ENCODE peak calls at places on chromosomes 13 and 19, in ten cellular contexts. A is HFF-Myc, Q is dorsolateral prefrontal cortex, T is AG10803, W is OCI-LY7, G is cardiac muscle cell, Y is IMR-90, K is testis, V is ascending aorta, C is A549. L is an unnamed sample.

GRCh38 chr13:29131881-29132668 is 311.9 kb downstream of the MTUS2 start:
- DNase-seq in T (no peak), Q (no peak), G (no peak), A (no peak), W (no peak), V (no peak), K (no peak), C (no peak), Y (no peak), L (no peak)

GRCh38 chr19:30307191-30307974 is 64.8 kb upstream of the ZNF536 start:
- DNase-seq in G (no peak), T (peak), Q (no peak), C (no peak), K (no peak), Y (no peak), V (no peak), W (no peak), A (no peak), L (no peak)

GRCh38 chr19:38877781-38878574 is at the start of gene RINL:
- DNase-seq in W (peak), T (no peak), C (no peak), Q (no peak), K (no peak), A (no peak), G (no peak), Y (no peak), V (no peak), L (peak)

GRCh38 chr13:59960683-59961082 is 203.0 kb downstream of the DIAPH3 start:
- DNase-seq in C (no peak), V (no peak), K (no peak), T (no peak), A (no peak), Q (no peak), Y (no peak), G (no peak), W (no peak), L (no peak)

GRCh38 chr19:55345101-55345817 is 5.6 kb downstream of the KMT5C start:
- DNase-seq in A (no peak), Q (no peak), G (no peak), K (no peak), Y (no peak), W (no peak), T (no peak), C (no peak), V (no peak), L (no peak)

GRCh38 chr19:38383184-38383583 is 4.7 kb downstream of the GGN start:
- DNase-seq in V (no peak), W (no peak), G (no peak), Q (no peak), K (no peak), T (no peak), A (no peak), C (no peak), Y (no peak), L (no peak)

GRCh38 chr19:8095354-8095886 is 42.9 kb downstream of the CCL25 start:
- DNase-seq in C (no peak), K (no peak), W (no peak), G (no peak), T (no peak), A (no peak), Q (no peak), V (no peak), Y (no peak), L (no peak)

GRCh38 chr13:40692946-40693345 is 26.5 kb upstream of the FOXO1 start:
- DNase-seq in T (no peak), V (no peak), C (no peak), W (no peak), G (peak), A (no peak), Q (no peak), Y (no peak), K (no peak), L (no peak)

GRCh38 chr19:11127905-11128304 is 27.7 kb downstream of the SPC24 start:
- DNase-seq in C (no peak), Q (no peak), T (no peak), Y (no peak), A (no peak), K (no peak), G (no peak), V (no peak), W (no peak), L (no peak)

GRCh38 chr13:41577437-41577836 is 120.1 kb downstream of the RGCC start:
- DNase-seq in Y (peak), K (no peak), A (no peak), G (peak), V (peak), Q (no peak), W (no peak), C (no peak), T (peak), L (no peak)

GRCh38 chr13:44912617-44913016 is 76.7 kb downstream of the NUFIP1 start:
- DNase-seq in W (no peak), C (no peak), K (no peak), Y (no peak), G (no peak), Q (no peak), V (no peak), A (no peak), T (no peak), L (no peak)

GRCh38 chr13:46354143-46355087 is 32.6 kb downstream of the RUBCNL start:
- DNase-seq in G (peak), K (no peak), Q (no peak), V (no peak), T (peak), C (peak), Y (peak), A (peak), W (no peak), L (peak)

GRCh38 chr19:2678043-2678671 is 24.3 kb downstream of the GNG7 start:
- DNase-seq in V (no peak), K (no peak), Y (no peak), C (no peak), T (no peak), A (no peak), Q (no peak), G (no peak), W (peak), L (no peak)

GRCh38 chr19:58274771-58275199 is 4.0 kb upstream of the ZNF8 start:
- DNase-seq in V (no peak), T (no peak), G (no peak), K (no peak), Y (peak), C (no peak), Q (no peak), W (no peak), A (no peak), L (no peak)

GRCh38 chr13:108827637-108828036 is 198.2 kb downstream of the MYO16 start:
- DNase-seq in A (no peak), G (no peak), K (no peak), Y (no peak), C (no peak), Q (no peak), W (no peak), T (no peak), V (no peak), L (no peak)

GRCh38 chr13:106566682-106567420 is 1.1 kb downstream of the ARGLU1 start:
- DNase-seq in G (peak), Q (peak), C (peak), T (peak), V (peak), K (peak), A (peak), Y (peak), W (peak), L (peak)

GRCh38 chr13:29465741-29466293 is 129.7 kb downstream of the SLC7A1 start:
- DNase-seq in Y (peak), W (no peak), T (peak), V (peak), Q (no peak), K (peak), G (peak), C (no peak), A (peak), L (no peak)

GRCh38 chr13:91174886-91175501 is 172.5 kb upstream of the MIR17HG start:
- DNase-seq in T (no peak), C (no peak), Y (no peak), W (no peak), Q (no peak), G (peak), A (no peak), K (no peak), V (no peak), L (no peak)

GRCh38 chr19:6806488-6806887 is 34.0 kb downstream of the VAV1 start:
- DNase-seq in G (no peak), C (no peak), V (no peak), Y (no peak), K (peak), A (no peak), T (no peak), Q (no peak), W (no peak), L (no peak)

GRCh38 chr13:110245421-110245899 is 61.5 kb downstream of the COL4A1 start:
- DNase-seq in G (peak), C (no peak), V (no peak), A (no peak), Q (no peak), W (no peak), Y (peak), T (peak), K (no peak), L (no peak)

GRCh38 chr13:19185865-19186645 is 4.4 kb upstream of the TUBA3C start:
- DNase-seq in A (no peak), Y (no peak), V (no peak), T (no peak), Q (no peak), C (no peak), K (peak), W (no peak), G (no peak), L (no peak)

GRCh38 chr13:74573654-74574053 is 439.4 kb upstream of the KLF12 start:
- DNase-seq in W (no peak), Y (no peak), G (peak), C (no peak), T (no peak), Q (no peak), V (no peak), K (peak), A (no peak), L (no peak)

GRCh38 chr19:40424637-40425449 is 949 bp downstream of the SERTAD1 start:
- DNase-seq in V (no peak), C (no peak), K (peak), T (peak), W (no peak), Y (peak), G (peak), A (no peak), Q (no peak), L (no peak)

GRCh38 chr13:26658491-26658890 is 101.0 kb downstream of the WASF3 start:
- DNase-seq in Q (no peak), K (no peak), V (no peak), A (no peak), C (no peak), T (no peak), G (no peak), W (no peak), Y (no peak), L (no peak)

GRCh38 chr13:74203576-74203975 is 69.4 kb upstream of the KLF12 start:
- DNase-seq in C (no peak), Y (peak), G (no peak), W (no peak), T (peak), K (no peak), Q (no peak), A (no peak), V (no peak), L (no peak)

GRCh38 chr19:40646564-40647254 is 43.7 kb downstream of the NUMBL start:
- DNase-seq in V (no peak), C (no peak), A (no peak), Q (no peak), K (no peak), W (no peak), G (no peak), Y (peak), T (peak), L (no peak)

GRCh38 chr19:46015080-46015960 is 7.5 kb downstream of the PGLYRP1 start:
- DNase-seq in K (peak), V (no peak), G (peak), T (peak), Q (no peak), C (peak), Y (no peak), A (no peak), W (peak), L (peak)

GRCh38 chr19:40921005-40921897 is 39.2 kb upstream of the CYP2A7 start:
- DNase-seq in V (no peak), W (no peak), G (peak), Y (no peak), C (peak), T (no peak), A (no peak), K (peak), Q (no peak), L (no peak)

GRCh38 chr13:26062853-26063444 is 11.1 kb upstream of the SHISA2 start:
- DNase-seq in T (peak), G (peak), A (peak), K (peak), Q (no peak), W (peak), C (no peak), V (no peak), Y (peak), L (peak)

DNA sequence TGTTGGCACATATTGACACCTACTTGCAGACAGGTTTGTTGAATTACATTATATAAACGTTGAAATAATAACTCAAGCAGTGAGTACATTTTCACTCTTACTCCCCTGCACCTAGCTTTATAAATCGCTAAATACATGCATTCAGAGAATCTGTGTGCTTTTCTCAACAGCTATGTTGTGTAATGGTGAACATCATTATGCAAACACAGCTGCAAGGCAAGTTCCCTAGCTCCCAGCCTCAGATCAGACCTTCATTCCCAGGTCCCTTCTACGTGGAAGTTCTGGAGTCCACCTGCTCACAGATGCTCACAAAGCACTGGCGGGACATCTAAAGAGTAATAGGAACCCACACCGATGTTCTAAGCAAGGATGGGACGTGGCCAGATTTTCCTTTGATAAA is 86.8 kb upstream of the PEG3 start:
- DNase-seq in T (no peak), V (no peak), K (no peak), G (no peak), Q (no peak), C (no peak), Y (no peak), W (no peak), A (no peak), L (no peak)
- H3K4me3 ChIP-seq in T (no peak), V (no peak), K (no peak), G (no peak), Q (no peak), C (no peak), Y (no peak), W (no peak), A (no peak), L (no peak)

DNA sequence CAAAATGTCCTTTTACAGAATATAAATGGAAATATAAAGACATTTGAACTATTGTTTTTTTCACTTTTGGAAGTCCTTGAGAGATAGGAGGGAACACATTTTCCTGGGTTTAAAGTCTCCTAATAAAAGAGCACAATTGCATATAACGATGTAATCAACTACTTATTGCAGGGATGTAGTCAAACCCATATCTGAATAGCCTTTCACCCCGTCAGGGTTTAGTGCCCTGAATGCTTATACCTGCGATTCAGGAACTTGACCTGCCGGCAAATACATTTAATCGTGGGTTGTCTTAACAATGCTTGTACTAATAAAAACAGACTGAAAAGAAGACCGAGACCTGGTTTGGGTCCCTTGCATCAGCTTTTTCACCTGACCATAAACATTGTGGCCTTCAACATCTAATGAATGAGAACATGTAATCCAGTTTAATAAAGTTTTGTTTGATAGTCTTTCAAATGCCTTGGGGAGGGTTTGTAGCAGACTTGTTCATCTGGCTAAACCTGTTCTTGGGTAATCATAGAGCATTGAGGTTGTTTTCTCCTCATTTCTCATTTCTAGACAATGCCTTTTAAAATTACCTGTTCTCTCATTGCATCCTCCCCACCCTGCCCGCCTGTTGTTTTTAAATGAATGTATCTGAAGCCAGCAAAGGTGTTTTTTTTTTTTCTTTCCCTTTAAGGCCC is 7.0 kb downstream of the KLF5 start:
- DNase-seq in Q (no peak), A (no peak), K (no peak), T (no peak), Y (no peak), W (no peak), V (no peak), C (no peak), G (no peak), L (no peak)
- H3K4me3 ChIP-seq in Q (no peak), A (no peak), K (no peak), T (no peak), Y (no peak), W (no peak), V (no peak), C (peak), G (no peak), L (no peak)

GRCh38 chr13:94860981-94861407 is 148.6 kb upstream of the SOX21 start:
- DNase-seq in T (peak), V (no peak), W (no peak), K (no peak), G (peak), Y (peak), C (no peak), A (no peak), Q (no peak), L (no peak)
- H3K4me3 ChIP-seq in T (peak), V (peak), W (peak), K (no peak), G (no peak), Y (peak), C (no peak), A (peak), Q (peak), L (peak)

DNA sequence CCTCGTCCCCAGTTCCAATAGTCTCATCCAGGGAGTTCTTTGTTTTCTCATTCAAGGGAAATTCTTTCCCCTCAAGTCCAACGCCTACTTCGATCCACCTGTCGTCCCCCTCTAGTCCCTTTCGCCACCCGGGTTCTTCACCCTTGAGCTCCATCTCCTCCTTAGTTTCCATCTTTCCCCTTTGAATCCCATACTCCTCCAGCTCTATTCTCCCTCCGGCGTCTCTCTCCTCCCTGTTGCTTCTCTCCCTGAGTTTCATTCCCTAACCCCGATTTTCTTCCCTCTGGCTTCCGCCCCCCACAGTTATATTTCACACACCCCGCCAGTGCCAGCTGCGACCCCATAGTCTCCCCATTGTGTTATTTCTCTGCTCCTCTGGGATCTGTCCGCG is 628 bp upstream of the SLC17A7 start:
- DNase-seq in V (no peak), C (no peak), W (no peak), T (no peak), Q (no peak), A (no peak), K (no peak), G (no peak), Y (no peak), L (no peak)
- H3K4me3 ChIP-seq in V (no peak), C (peak), W (no peak), T (no peak), Q (peak), A (no peak), K (no peak), G (peak), Y (no peak), L (no peak)

GRCh38 chr19:17323274-17323972 is 11.2 kb downstream of the ANO8 start:
- DNase-seq in Y (no peak), G (no peak), A (no peak), C (no peak), W (no peak), Q (no peak), V (no peak), T (no peak), K (no peak), L (no peak)
- H3K4me3 ChIP-seq in Y (no peak), G (no peak), A (no peak), C (no peak), W (no peak), Q (no peak), V (peak), T (no peak), K (no peak), L (no peak)

GRCh38 chr13:88417801-88418200 is 746.6 kb downstream of the SLITRK5 start:
- DNase-seq in T (no peak), A (no peak), Y (no peak), C (no peak), Q (no peak), K (no peak), W (no peak), G (no peak), V (no peak), L (no peak)
- H3K4me3 ChIP-seq in T (no peak), A (no peak), Y (no peak), C (no peak), Q (no peak), K (no peak), W (no peak), G (no peak), V (no peak), L (no peak)

DNA sequence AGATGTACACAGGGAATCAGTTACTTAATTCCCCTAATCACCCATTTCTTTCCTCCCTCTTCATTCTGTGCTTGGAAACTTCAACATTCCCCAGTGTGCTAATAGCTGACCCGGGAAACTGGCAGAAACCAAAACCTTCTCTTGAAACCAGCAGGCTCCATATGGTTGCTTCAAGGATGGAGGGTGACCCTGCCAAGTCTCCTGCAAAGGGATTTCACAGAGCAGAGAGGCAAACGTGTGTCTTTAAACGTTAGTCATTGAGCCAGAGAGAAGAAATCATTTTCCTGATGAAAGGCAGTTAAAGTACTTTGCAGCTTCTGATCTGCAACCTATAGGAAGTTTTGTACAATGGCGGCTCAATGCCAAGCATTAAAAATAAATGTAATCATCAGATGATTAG is 220.9 kb downstream of the POU4F1 start:
- DNase-seq in A (no peak), T (no peak), Q (no peak), G (no peak), W (no peak), Y (no peak), C (no peak), K (no peak), V (no peak), L (no peak)
- H3K4me3 ChIP-seq in A (no peak), T (no peak), Q (no peak), G (no peak), W (no peak), Y (no peak), C (no peak), K (no peak), V (no peak), L (no peak)

DNA sequence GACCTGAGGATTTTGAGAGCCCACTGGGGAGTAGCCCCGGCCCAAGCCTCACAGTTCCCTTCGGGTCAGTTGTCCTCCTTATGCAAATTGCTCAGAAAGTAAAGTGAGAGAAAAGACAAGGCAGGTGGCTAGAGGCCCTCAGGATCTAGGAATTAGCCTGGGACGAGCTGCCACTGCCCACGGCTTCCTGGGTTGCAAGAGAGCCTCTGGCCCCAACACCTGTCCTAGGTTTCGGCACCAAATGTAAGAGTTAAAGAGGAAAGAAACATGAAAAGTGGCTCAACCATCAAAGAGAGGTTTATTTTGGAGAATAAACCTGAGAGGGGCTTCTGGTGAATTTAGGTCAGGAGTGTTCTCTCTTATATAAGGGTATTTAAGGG is 25.6 kb downstream of the TMEM255B start:
- DNase-seq in V (no peak), K (no peak), G (no peak), A (no peak), Q (no peak), Y (no peak), T (no peak), W (no peak), C (no peak), L (no peak)
- H3K4me3 ChIP-seq in V (no peak), K (no peak), G (no peak), A (no peak), Q (no peak), Y (no peak), T (no peak), W (no peak), C (no peak), L (no peak)

DNA sequence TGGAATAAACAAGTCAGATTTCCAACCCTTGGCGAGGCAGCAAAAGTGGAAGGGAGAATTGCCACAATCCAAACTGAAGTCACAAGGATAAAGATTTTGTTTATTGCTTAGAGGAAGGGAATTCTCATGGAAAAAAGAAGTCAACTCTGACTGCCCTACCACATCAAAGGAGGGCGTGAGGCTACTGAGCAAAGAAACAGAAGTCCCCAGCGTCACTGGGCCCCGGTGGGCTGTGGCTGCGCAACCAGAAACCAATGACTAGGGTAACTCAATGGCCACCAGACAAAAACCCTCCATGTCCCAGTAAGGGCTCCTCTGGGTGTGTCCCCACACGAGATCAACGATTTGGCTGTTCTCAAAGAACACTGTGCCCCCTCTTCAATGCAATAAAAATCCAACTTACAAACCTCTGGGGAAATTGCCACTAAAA is 80.7 kb downstream of the STK24 start:
- DNase-seq in A (no peak), T (peak), K (no peak), G (no peak), C (no peak), W (no peak), Y (peak), Q (no peak), V (no peak), L (no peak)
- H3K4me3 ChIP-seq in A (no peak), T (peak), K (no peak), G (no peak), C (no peak), W (no peak), Y (no peak), Q (no peak), V (no peak), L (no peak)